ENCODE peak calls at places on chromosome 17, in four cellular contexts. V, H, X and J are unnamed samples.

GRCh38 chr17:45021607-45022287 is 29.7 kb downstream of the DCAKD start:
- DNase-seq in V (no peak), H (peak; percentile 42), X (peak; percentile 89), J (peak; percentile 94)

GRCh38 chr17:81839301-81839700 is 4.5 kb upstream of the PPP1R27 start:
- DNase-seq in V (no peak), H (no peak), X (no peak), J (no peak)

GRCh38 chr17:51721711-51722110 is 436.8 kb downstream of the CA10 start:
- DNase-seq in V (no peak), H (no peak), X (no peak), J (no peak)

GRCh38 chr17:79834575-79835469 is 4.4 kb downstream of the CBX4 start:
- DNase-seq in V (no peak), H (no peak), X (no peak), J (peak; percentile 82)

GRCh38 chr17:44444735-44445105 is 55.3 kb upstream of the ITGA2B start:
- DNase-seq in V (no peak), H (no peak), X (no peak), J (no peak)

GRCh38 chr17:17300624-17301568 is 2.3 kb upstream of the NT5M start:
- DNase-seq in V (peak; percentile 70), H (no peak), X (peak; percentile 73), J (peak; percentile 86)

GRCh38 chr17:66904760-66905637 is 59.5 kb upstream of the CACNG4 start:
- DNase-seq in V (no peak), H (peak; percentile 22), X (no peak), J (peak; percentile 38)

GRCh38 chr17:51120357-51120738 is 320 bp downstream of the SPAG9 start:
- DNase-seq in V (no peak), H (peak; percentile 38), X (peak; percentile 81), J (no peak)

GRCh38 chr17:4854181-4854681 is 21.1 kb downstream of the MINK1 start:
- DNase-seq in V (no peak), H (peak; percentile 83), X (no peak), J (no peak)

GRCh38 chr17:5364156-5364555 is 55.3 kb downstream of the NUP88 start:
- DNase-seq in V (no peak), H (no peak), X (no peak), J (no peak)

GRCh38 chr17:1785925-1786324 is 24.1 kb downstream of the SERPINF1 start:
- DNase-seq in V (peak; percentile 46), H (no peak), X (no peak), J (peak; percentile 56)

GRCh38 chr17:980406-981291 is 1.1 kb upstream of the NXN start:
- DNase-seq in V (peak; percentile 87), H (peak; percentile 83), X (peak; percentile 93), J (peak; percentile 89)

GRCh38 chr17:10130733-10131132 is 67.7 kb downstream of the GAS7 start:
- DNase-seq in V (no peak), H (no peak), X (no peak), J (no peak)

GRCh38 chr17:53141731-53142130 is 681.0 kb upstream of the KIF2B start:
- DNase-seq in V (no peak), H (no peak), X (no peak), J (no peak)

GRCh38 chr17:1143573-1143972 is 36.2 kb downstream of the ABR start:
- DNase-seq in V (no peak), H (no peak), X (no peak), J (no peak)

GRCh38 chr17:17785407-17785806 is 51.4 kb downstream of the SREBF1 start:
- DNase-seq in V (no peak), H (no peak), X (no peak), J (no peak)

GRCh38 chr17:60386475-60387058 is 5.4 kb downstream of the USP32 start:
- DNase-seq in V (no peak), H (no peak), X (no peak), J (no peak)

GRCh38 chr17:40548982-40549680 is 16.1 kb downstream of the CCR7 start:
- DNase-seq in V (peak; percentile 78), H (no peak), X (peak; percentile 87), J (peak; percentile 73)

GRCh38 chr17:8210761-8211458 is 535 bp upstream of the AURKB start:
- DNase-seq in V (no peak), H (no peak), X (no peak), J (no peak)

GRCh38 chr17:55601874-55602364 is 90.7 kb upstream of the SMIM36 start:
- DNase-seq in V (no peak), H (no peak), X (no peak), J (no peak)

GRCh38 chr17:48544356-48545021 is 420 bp downstream of the HOXB2 start:
- DNase-seq in V (peak; percentile 89), H (peak; percentile 16), X (peak; percentile 99), J (no peak)

GRCh38 chr17:68450391-68450790 is 6.9 kb downstream of the WIPI1 start:
- DNase-seq in V (no peak), H (no peak), X (no peak), J (no peak)

GRCh38 chr17:41073676-41074075 is 8.0 kb upstream of the KRTAP2-4 start:
- DNase-seq in V (no peak), H (no peak), X (no peak), J (no peak)

GRCh38 chr17:17073006-17073626 is 30.9 kb downstream of the MPRIP start:
- DNase-seq in V (no peak), H (no peak), X (peak; percentile 61), J (peak; percentile 47)

GRCh38 chr17:49548506-49549310 is 27.0 kb upstream of the NXPH3 start:
- DNase-seq in V (peak; percentile 40), H (no peak), X (no peak), J (peak; percentile 58)

GRCh38 chr17:79843917-79844815 is 4.9 kb upstream of the CBX4 start:
- DNase-seq in V (peak; percentile 80), H (no peak), X (peak; percentile 84), J (peak; percentile 86)

GRCh38 chr17:9195346-9195870 is 174.1 kb downstream of the NTN1 start:
- DNase-seq in V (no peak), H (no peak), X (no peak), J (peak; percentile 45)

GRCh38 chr17:28727727-28728363 is 743 bp upstream of the NEK8 start:
- DNase-seq in V (no peak), H (peak; percentile 69), X (peak; percentile 77), J (peak; percentile 92)

GRCh38 chr17:19019041-19019941 is 14.7 kb upstream of the FAM83G start:
- DNase-seq in V (no peak), H (no peak), X (no peak), J (peak; percentile 75)

GRCh38 chr17:77323413-77324171 is 182.8 kb downstream of the SEC14L1 start:
- DNase-seq in V (peak; percentile 81), H (no peak), X (peak; percentile 82), J (peak; percentile 85)

GRCh38 chr17:57016066-57016763 is 38.3 kb downstream of the SCPEP1 start:
- DNase-seq in V (no peak), H (no peak), X (no peak), J (no peak)

GRCh38 chr17:81735181-81736102 is 23.4 kb downstream of the SLC25A10 start:
- DNase-seq in V (peak; percentile 68), H (peak; percentile 49), X (peak; percentile 65), J (peak; percentile 87)

GRCh38 chr17:71260366-71260765 is 860.5 kb upstream of the SOX9 start:
- DNase-seq in V (no peak), H (no peak), X (no peak), J (no peak)

DNA sequence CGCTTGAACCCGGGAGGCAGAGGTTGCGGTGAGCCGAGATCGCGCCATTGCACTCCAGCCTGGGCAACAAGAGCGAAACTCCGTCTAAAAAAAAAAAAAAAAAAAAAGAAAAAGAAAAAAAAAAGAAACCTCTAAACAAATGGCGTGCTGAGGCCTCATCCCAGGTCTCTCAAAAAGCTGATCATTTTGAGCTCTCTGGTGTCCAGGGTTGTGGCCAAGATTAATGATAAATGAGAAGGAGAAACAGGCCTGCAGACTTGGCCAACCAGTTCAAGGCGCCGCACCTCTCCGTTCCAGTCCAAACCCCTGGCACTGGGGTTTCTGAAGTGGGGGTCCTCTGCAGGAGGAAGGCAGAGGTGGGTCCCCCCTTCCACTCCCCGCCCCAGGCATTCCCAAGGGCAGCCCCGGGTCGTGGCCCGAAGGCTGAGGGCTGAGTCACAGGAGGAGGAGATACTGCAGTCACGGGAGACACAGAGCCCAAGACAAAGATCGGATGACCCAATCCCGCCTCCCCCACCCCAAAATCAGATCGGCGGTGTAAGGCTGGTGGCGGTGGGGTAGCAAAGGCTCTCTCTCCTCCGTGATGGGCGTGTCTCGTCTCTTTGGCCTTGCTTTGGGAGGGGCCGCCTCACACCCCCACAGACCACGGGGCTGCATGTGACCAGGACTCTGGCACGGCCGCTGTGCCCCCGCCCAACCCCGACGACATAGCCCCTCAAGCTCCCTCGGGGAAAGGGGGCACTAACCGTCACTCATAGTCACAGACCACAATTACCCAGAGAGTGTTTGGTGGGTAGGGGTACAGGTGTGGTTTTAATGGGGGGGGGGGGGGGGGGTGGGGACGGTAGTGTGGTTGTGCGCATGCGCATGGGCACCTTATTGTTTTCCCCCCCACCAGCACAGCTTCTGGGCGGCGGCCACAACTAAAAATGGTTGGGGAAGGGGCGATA is 1.1 kb downstream of the VAT1 start:
- DNase-seq in V (peak; percentile 92), H (peak; percentile 46), X (peak; percentile 93), J (peak; percentile 88)
- TF ChIP-seq POLR2A in V (no peak), H (peak; percentile 38), X (no peak), J (no peak)

GRCh38 chr17:74443516-74444296 is 11.8 kb downstream of the GPRC5C start:
- DNase-seq in V (no peak), H (no peak), X (no peak), J (no peak)

GRCh38 chr17:74442291-74442669 is 10.4 kb downstream of the GPRC5C start:
- DNase-seq in V (no peak), H (no peak), X (no peak), J (peak; percentile 67)

GRCh38 chr17:74444406-74444805 is 12.5 kb downstream of the GPRC5C start:
- DNase-seq in V (no peak), H (no peak), X (peak; percentile 78), J (no peak)

GRCh38 chr17:74441537-74441936 is 9.6 kb downstream of the GPRC5C start:
- DNase-seq in V (no peak), H (no peak), X (no peak), J (no peak)

DNA sequence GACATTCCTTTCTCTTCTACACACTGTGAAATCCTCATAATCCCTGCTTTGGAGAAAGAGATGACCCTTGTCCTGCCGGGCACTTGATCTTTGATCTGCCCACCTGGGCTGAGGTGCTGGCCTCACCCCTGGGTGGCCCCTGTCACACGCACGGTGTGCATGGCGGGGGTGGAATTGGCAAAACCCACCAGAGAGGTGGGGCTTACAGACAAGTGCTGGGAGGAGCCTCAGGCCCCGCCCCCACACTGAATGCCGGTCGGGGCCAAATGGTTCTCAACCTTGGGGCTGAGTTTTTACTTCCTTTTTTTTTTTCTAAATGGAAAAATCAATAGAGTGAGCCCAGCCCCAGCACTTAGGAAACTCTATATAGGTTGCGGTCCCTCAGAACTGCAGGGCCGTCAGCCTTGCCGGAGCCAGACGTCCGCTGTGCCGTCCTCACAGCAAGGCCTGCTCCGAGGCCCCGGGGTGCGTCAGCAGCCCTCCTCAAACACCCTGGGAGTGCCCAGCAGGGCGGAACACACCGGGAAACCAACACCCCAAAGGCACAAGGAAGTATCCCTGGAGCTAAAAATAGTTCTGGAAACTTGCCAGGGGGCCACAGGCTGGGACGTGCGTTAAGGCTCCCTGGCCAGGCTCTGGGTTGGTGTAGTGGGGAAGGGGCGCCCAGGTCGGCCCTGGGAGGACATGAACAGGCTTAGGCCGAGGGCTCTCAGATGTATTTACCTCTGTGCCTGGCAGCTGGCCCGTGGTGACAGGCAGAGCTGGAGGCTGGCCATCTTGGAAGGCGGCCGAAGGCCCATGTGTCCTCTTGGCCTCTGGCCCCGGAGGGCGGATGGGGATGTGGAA is 11.0 kb downstream of the GPRC5C start:
- DNase-seq in V (peak; percentile 83), H (peak; percentile 88), X (peak; percentile 93), J (peak; percentile 92)
- TF ChIP-seq POLR2AphosphoS5 in V (no peak), H (peak; percentile 78), X (peak; percentile 28), J (peak; percentile 91)

GRCh38 chr17:7177954-7178477 is 1.2 kb downstream of the ASGR1 start:
- DNase-seq in V (no peak), H (no peak), X (peak; percentile 62), J (no peak)
- TF ChIP-seq POLR2A in V (no peak), H (no peak), X (no peak), J (no peak)

GRCh38 chr17:75033346-75034235 is 13.2 kb downstream of the ATP5PD start:
- DNase-seq in V (peak; percentile 96), H (peak; percentile 91), X (peak; percentile 97), J (peak; percentile 92)
- TF ChIP-seq POLR2AphosphoS5 in V (peak; percentile 85), H (peak; percentile 87), X (no peak), J (peak; percentile 60)